ENCODE peak calls at places on chromosomes 11 and 22, in four cellular contexts. One of them, this sample, is unnamed.

GRCh38 chr11:27672836-27673464 is 27.3 kb downstream of the BDNF start:
- DNase-seq in fibroblast of pulmonary artery: peak; percentile 33
- DNase-seq in stimulated activated naive CD4-positive, alpha-beta T cell: no peak
- DNase-seq in dorsolateral prefrontal cortex: no peak
- DNase-seq in this sample: no peak

GRCh38 chr11:50098186-50098725 is 65.6 kb downstream of the OR4C45 start:
- DNase-seq in fibroblast of pulmonary artery: no peak
- DNase-seq in stimulated activated naive CD4-positive, alpha-beta T cell: no peak
- DNase-seq in dorsolateral prefrontal cortex: no peak
- DNase-seq in this sample: no peak

GRCh38 chr11:44400431-44400830 is 90.5 kb upstream of the ALX4 start:
- DNase-seq in fibroblast of pulmonary artery: no peak
- DNase-seq in stimulated activated naive CD4-positive, alpha-beta T cell: no peak
- DNase-seq in dorsolateral prefrontal cortex: no peak
- DNase-seq in this sample: no peak

GRCh38 chr11:10333490-10333889 is 28.6 kb downstream of the ADM start:
- DNase-seq in stimulated activated naive CD4-positive, alpha-beta T cell: no peak
- DNase-seq in dorsolateral prefrontal cortex: no peak
- DNase-seq in fibroblast of pulmonary artery: no peak
- DNase-seq in this sample: no peak

GRCh38 chr11:58924230-58924629 is 15.1 kb upstream of the GLYATL1 start:
- DNase-seq in fibroblast of pulmonary artery: no peak
- DNase-seq in dorsolateral prefrontal cortex: no peak
- DNase-seq in stimulated activated naive CD4-positive, alpha-beta T cell: no peak
- DNase-seq in this sample: no peak

GRCh38 chr22:43921361-43921760 is 2.2 kb upstream of the PNPLA3 start:
- DNase-seq in stimulated activated naive CD4-positive, alpha-beta T cell: no peak
- DNase-seq in fibroblast of pulmonary artery: peak; percentile 52
- DNase-seq in dorsolateral prefrontal cortex: no peak
- DNase-seq in this sample: no peak

GRCh38 chr22:38754247-38755154 is 1.3 kb downstream of the SUN2 start:
- DNase-seq in stimulated activated naive CD4-positive, alpha-beta T cell: no peak
- DNase-seq in dorsolateral prefrontal cortex: peak; percentile 70
- DNase-seq in fibroblast of pulmonary artery: peak; percentile 66
- DNase-seq in this sample: peak; percentile 66

GRCh38 chr11:12160680-12161079 is 50.3 kb downstream of the MICAL2 start:
- DNase-seq in dorsolateral prefrontal cortex: no peak
- DNase-seq in fibroblast of pulmonary artery: no peak
- DNase-seq in stimulated activated naive CD4-positive, alpha-beta T cell: no peak
- DNase-seq in this sample: no peak

GRCh38 chr22:42425337-42425988 is 6.7 kb downstream of the NFAM1 start:
- DNase-seq in dorsolateral prefrontal cortex: no peak
- DNase-seq in fibroblast of pulmonary artery: no peak
- DNase-seq in stimulated activated naive CD4-positive, alpha-beta T cell: no peak
- DNase-seq in this sample: no peak

GRCh38 chr11:412641-413119 is 2.1 kb downstream of the SIGIRR start:
- DNase-seq in fibroblast of pulmonary artery: no peak
- DNase-seq in stimulated activated naive CD4-positive, alpha-beta T cell: no peak
- DNase-seq in dorsolateral prefrontal cortex: no peak
- DNase-seq in this sample: no peak

GRCh38 chr22:40332319-40332781 is 13.9 kb upstream of the ADSL start:
- DNase-seq in fibroblast of pulmonary artery: peak; percentile 57
- DNase-seq in stimulated activated naive CD4-positive, alpha-beta T cell: peak; percentile 67
- DNase-seq in dorsolateral prefrontal cortex: no peak
- DNase-seq in this sample: no peak

GRCh38 chr22:46064236-46064965 is 85.9 kb upstream of the PPARA start:
- DNase-seq in stimulated activated naive CD4-positive, alpha-beta T cell: no peak
- DNase-seq in fibroblast of pulmonary artery: no peak
- DNase-seq in dorsolateral prefrontal cortex: no peak
- DNase-seq in this sample: no peak

GRCh38 chr11:58923300-58923788 is 15.9 kb upstream of the GLYATL1 start:
- DNase-seq in fibroblast of pulmonary artery: peak; percentile 37
- DNase-seq in dorsolateral prefrontal cortex: no peak
- DNase-seq in stimulated activated naive CD4-positive, alpha-beta T cell: peak; percentile 27
- DNase-seq in this sample: no peak

GRCh38 chr11:35781342-35782171 is 119.0 kb downstream of the TRIM44 start:
- DNase-seq in fibroblast of pulmonary artery: peak; percentile 47
- DNase-seq in stimulated activated naive CD4-positive, alpha-beta T cell: no peak
- DNase-seq in dorsolateral prefrontal cortex: no peak
- DNase-seq in this sample: no peak

GRCh38 chr11:78228467-78228866 is 39.7 kb downstream of the USP35 start:
- DNase-seq in stimulated activated naive CD4-positive, alpha-beta T cell: peak; percentile 16
- DNase-seq in fibroblast of pulmonary artery: peak; percentile 75
- DNase-seq in dorsolateral prefrontal cortex: no peak
- DNase-seq in this sample: no peak

GRCh38 chr11:71518506-71519471 is 8.3 kb upstream of the KRTAP5-7 start:
- DNase-seq in dorsolateral prefrontal cortex: no peak
- DNase-seq in stimulated activated naive CD4-positive, alpha-beta T cell: no peak
- DNase-seq in fibroblast of pulmonary artery: no peak
- DNase-seq in this sample: no peak

GRCh38 chr11:86888978-86889341 is 66.2 kb downstream of the FZD4 start:
- DNase-seq in stimulated activated naive CD4-positive, alpha-beta T cell: no peak
- DNase-seq in fibroblast of pulmonary artery: no peak
- DNase-seq in dorsolateral prefrontal cortex: no peak
- DNase-seq in this sample: no peak

GRCh38 chr11:44793350-44794090 is 66.8 kb downstream of the TSPAN18 start:
- DNase-seq in dorsolateral prefrontal cortex: no peak
- DNase-seq in stimulated activated naive CD4-positive, alpha-beta T cell: no peak
- DNase-seq in fibroblast of pulmonary artery: peak; percentile 49
- DNase-seq in this sample: no peak